ENCODE peak calls at places on chromosomes 12 and 14, in five cellular contexts. K is endothelial cell of umbilical vein, L is IMR-90, V is uterus, G is prostate gland. E is an unnamed sample.

GRCh38 chr12:8636581-8636980 is 23.9 kb upstream of the AICDA start:
- DNase-seq in K (no peak), L (no peak), V (no peak), G (no peak), E (no peak)

GRCh38 chr14:106511411-106512198 is 985.2 kb downstream of the TMEM121 start:
- DNase-seq in K (no peak), L (no peak), V (no peak), G (no peak), E (no peak)

GRCh38 chr14:106396999-106397398 is 870.6 kb downstream of the TMEM121 start:
- DNase-seq in K (no peak), L (no peak), V (no peak), G (no peak), E (no peak)

GRCh38 chr12:29771786-29772185 is 12.0 kb downstream of the TMTC1 start:
- DNase-seq in K (no peak), L (peak; percentile 25), V (no peak), G (no peak), E (no peak)

GRCh38 chr12:113875681-113876080 is 90.4 kb downstream of the RBM19 start:
- DNase-seq in K (no peak), L (peak; percentile 78), V (no peak), G (no peak), E (no peak)

GRCh38 chr12:49330631-49331359 is 6.2 kb downstream of the C1QL4 start:
- DNase-seq in K (no peak), L (no peak), V (no peak), G (no peak), E (no peak)

GRCh38 chr14:21768116-21768874 is 94.7 kb upstream of the OR4E1 start:
- DNase-seq in K (peak; percentile 38), L (peak; percentile 1), V (no peak), G (no peak), E (no peak)

GRCh38 chr12:119842380-119842779 is 34.7 kb downstream of the CIT start:
- DNase-seq in K (no peak), L (no peak), V (no peak), G (no peak), E (no peak)

GRCh38 chr12:53102883-53103807 is at the start of gene SOAT2:
- DNase-seq in K (no peak), L (no peak), V (no peak), G (no peak), E (no peak)

GRCh38 chr14:58794993-58795762 is 157.4 kb downstream of the DACT1 start:
- DNase-seq in K (no peak), L (no peak), V (no peak), G (no peak), E (no peak)

GRCh38 chr12:81759215-81759991 is at the start of gene PPFIA2:
- DNase-seq in K (no peak), L (peak; percentile 4), V (peak; percentile 55), G (no peak), E (peak; percentile 55)

GRCh38 chr14:37973031-37973908 is 234.4 kb upstream of the SSTR1 start:
- DNase-seq in K (no peak), L (no peak), V (no peak), G (no peak), E (no peak)

GRCh38 chr14:79304279-79304678 is 907.0 kb downstream of the DIO2 start:
- DNase-seq in K (no peak), L (no peak), V (no peak), G (no peak), E (no peak)

GRCh38 chr12:124131671-124132058 is 158.7 kb downstream of the ZNF664 start:
- DNase-seq in K (no peak), L (no peak), V (no peak), G (no peak), E (no peak)

GRCh38 chr14:86022031-86022629 is 492.2 kb downstream of the FLRT2 start:
- DNase-seq in K (no peak), L (peak; percentile 84), V (no peak), G (no peak), E (no peak)

GRCh38 chr12:43847427-43847826 is 11.5 kb downstream of the TMEM117 start:
- DNase-seq in K (no peak), L (peak; percentile 41), V (no peak), G (no peak), E (no peak)

GRCh38 chr12:90683871-90684270 is 271.1 kb downstream of the CCER1 start:
- DNase-seq in K (no peak), L (no peak), V (no peak), G (no peak), E (no peak)

GRCh38 chr14:93150227-93151206 is 34.2 kb downstream of the MOAP1 start:
- DNase-seq in K (peak; percentile 18), L (no peak), V (no peak), G (no peak), E (no peak)

GRCh38 chr14:71397371-71397770 is 490.1 kb downstream of the PCNX1 start:
- DNase-seq in K (no peak), L (no peak), V (no peak), G (no peak), E (no peak)

GRCh38 chr14:90627478-90627877 is 188.8 kb downstream of the TTC7B start:
- DNase-seq in K (no peak), L (no peak), V (no peak), G (no peak), E (no peak)

GRCh38 chr14:64801800-64802199 is 77.9 kb downstream of the SPTB start:
- DNase-seq in K (peak; percentile 21), L (peak; percentile 17), V (no peak), G (no peak), E (no peak)

GRCh38 chr14:59161571-59162175 is 26.8 kb upstream of the DAAM1 start:
- DNase-seq in K (peak; percentile 37), L (peak; percentile 71), V (peak; percentile 59), G (no peak), E (peak; percentile 11)

GRCh38 chr14:103594265-103594664 is 31.5 kb downstream of the COA8 start:
- DNase-seq in K (no peak), L (peak; percentile 74), V (peak; percentile 34), G (peak; percentile 67), E (peak; percentile 61)

GRCh38 chr12:132489078-132489601 is 811 bp upstream of the FBRSL1 start:
- DNase-seq in K (peak; percentile 12), L (no peak), V (no peak), G (no peak), E (peak; percentile 56)

GRCh38 chr14:24150061-24150460 is 2.8 kb downstream of the RNF31 start:
- DNase-seq in K (no peak), L (no peak), V (no peak), G (no peak), E (peak; percentile 47)

GRCh38 chr12:124940393-124941169 is 26.1 kb upstream of the UBC start:
- DNase-seq in K (peak; percentile 80), L (peak; percentile 87), V (peak; percentile 91), G (peak; percentile 90), E (peak; percentile 94)

GRCh38 chr14:64875350-64875749 is 4.4 kb downstream of the SPTB start:
- DNase-seq in K (no peak), L (no peak), V (no peak), G (no peak), E (no peak)

GRCh38 chr12:109741970-109742372 is 28.3 kb downstream of the FAM222A start:
- DNase-seq in K (no peak), L (no peak), V (no peak), G (no peak), E (no peak)

DNA sequence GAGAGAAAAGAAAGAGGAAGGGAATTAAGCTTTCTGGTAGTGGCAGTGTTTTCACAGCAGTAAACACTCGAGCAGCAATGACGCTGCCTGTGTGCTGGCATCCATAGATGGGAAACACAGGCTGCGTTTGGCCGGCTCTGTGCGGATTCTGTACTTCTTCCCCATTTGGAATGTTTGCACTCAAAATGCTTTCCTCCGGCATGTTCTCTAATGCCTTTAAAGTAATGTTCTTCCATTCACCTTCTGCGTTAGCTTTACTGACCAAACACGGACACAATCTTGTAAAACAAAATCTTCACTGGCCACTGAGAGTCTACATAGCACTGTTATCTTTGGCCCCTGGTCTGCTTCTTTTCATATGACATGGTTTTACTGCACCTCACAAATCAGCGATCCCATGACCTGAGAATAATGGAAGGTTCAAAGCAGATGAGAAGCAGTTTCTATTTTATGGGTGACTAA is 31.4 kb downstream of the DCP1B start:
- DNase-seq in K (peak; percentile 65), L (peak; percentile 63), V (peak; percentile 69), G (peak; percentile 32), E (peak; percentile 57)
- H3K27ac ChIP-seq in K (no peak overlapping the region), L (peak overlapping the region; percentile 33), V (peak overlapping the region; percentile 90), G (peak overlapping the region; percentile 71), E (peak overlapping the region; percentile 86)

GRCh38 chr14:75049136-75049535 is 2.1 kb downstream of the MLH3 start:
- DNase-seq in K (no peak), L (no peak), V (no peak), G (no peak), E (no peak)

GRCh38 chr14:75051556-75051899 is 261 bp upstream of the MLH3 start:
- DNase-seq in K (no peak), L (no peak), V (no peak), G (no peak), E (no peak)

GRCh38 chr14:75053396-75054289 is 2.4 kb upstream of the MLH3 start:
- DNase-seq in K (no peak), L (no peak), V (no peak), G (no peak), E (no peak)

GRCh38 chr14:75049731-75050201 is 1.5 kb downstream of the MLH3 start:
- DNase-seq in K (no peak), L (no peak), V (no peak), G (no peak), E (no peak)

GRCh38 chr14:75050852-75051555 is at the start of gene MLH3:
- DNase-seq in K (peak; percentile 85), L (peak; percentile 64), V (peak; percentile 87), G (peak; percentile 80), E (peak; percentile 84)
- TF ChIP-seq POLR2A in K (peak; percentile 68), L (peak; percentile 35), V (peak; percentile 67), G (peak; percentile 72), E (peak; percentile 67)

DNA sequence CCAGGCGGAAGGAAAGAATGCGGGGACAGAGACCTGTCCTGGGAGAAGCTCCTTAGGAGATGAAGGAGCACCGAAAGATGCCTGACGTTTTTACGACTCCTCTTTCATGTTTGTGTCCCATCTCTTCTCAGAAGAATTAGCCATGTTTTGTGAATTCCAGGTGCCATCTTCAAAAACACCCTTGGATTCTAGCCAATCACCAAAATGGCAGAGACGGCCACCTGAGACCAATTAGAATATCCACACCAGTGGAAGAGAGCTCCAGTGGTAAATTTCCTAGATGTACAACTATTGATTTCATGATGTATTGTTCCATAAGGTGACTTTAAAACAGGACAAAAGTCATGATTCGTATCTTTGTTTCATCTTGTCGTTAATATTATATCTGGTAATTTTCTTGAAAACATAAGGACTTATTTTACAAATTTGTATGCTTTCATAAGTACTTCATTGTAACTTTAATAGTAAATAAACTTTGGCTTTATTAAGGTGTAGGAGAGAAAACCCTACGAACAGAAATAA is 62.3 kb upstream of the NUDT4 start:
- DNase-seq in K (no peak), L (no peak), V (no peak), G (no peak), E (no peak)
- H3K27ac ChIP-seq in K (no peak overlapping the region), L (no peak overlapping the region), V (no peak overlapping the region), G (no peak overlapping the region), E (no peak overlapping the region)

DNA sequence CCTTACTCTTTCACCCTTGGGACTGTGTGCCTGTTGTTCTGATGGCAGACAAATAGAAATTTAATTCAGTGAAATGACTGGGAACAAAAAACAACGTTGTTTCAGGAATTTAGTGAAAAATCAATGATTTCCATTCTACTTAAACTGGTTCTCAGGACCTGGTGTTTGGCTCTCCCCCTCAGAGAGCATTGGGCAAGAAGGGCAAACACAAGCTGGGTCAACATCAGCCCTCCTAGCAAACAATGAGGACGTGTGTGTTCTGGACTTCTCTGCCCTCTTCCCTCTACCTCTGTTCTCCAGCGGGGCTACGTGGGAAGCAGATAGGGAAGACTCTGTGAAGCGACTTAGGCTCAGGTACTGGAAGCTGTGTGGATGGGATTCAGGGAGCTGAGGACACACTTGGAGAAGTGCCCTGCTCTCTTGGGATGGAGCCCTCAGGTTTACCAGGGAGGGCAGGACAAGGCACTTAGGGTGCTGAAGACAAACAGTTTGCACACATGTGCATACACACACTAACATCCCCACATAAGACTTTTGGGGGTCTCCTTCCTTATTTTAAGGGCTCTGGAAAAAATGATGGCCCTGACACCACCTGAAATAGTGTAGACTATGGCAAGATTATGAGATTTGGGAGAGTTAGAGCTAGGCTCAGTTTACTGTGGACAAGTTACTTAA is 7.6 kb upstream of the SERPINA1 start:
- DNase-seq in K (no peak), L (no peak), V (no peak), G (peak; percentile 52), E (no peak)
- TF ChIP-seq POLR2A in K (no peak), L (no peak), V (no peak), G (no peak), E (no peak)